ENCODE peak calls at places on chromosomes 11 and 22, in seven cellular contexts. E is SK-N-SH, G is HCT116, F is K562, M is HepG2, L is H1, C is GM12878. H is an unnamed sample.

GRCh38 chr11:86174101-86175046 is 70.2 kb upstream of the EED start:
- DNase-seq in E (peak; percentile 46), G (no peak), F (peak; percentile 76), M (peak; percentile 61), L (no peak), C (no peak), H (no peak)

GRCh38 chr11:36075053-36075452 is 131.2 kb downstream of the LDLRAD3 start:
- DNase-seq in E (no peak), G (no peak), F (no peak), M (no peak), L (no peak), C (no peak), H (no peak)

GRCh38 chr11:134252539-134253188 is 488 bp downstream of the THYN1 start:
- DNase-seq in E (peak; percentile 60), G (no peak), F (no peak), M (no peak), L (no peak), C (no peak), H (no peak)

GRCh38 chr11:44709281-44709562 is 17.5 kb upstream of the TSPAN18 start:
- DNase-seq in E (no peak), G (peak; percentile 29), F (no peak), M (peak; percentile 74), L (no peak), C (no peak), H (no peak)

GRCh38 chr11:69434341-69434960 is 47.0 kb upstream of the LINC01488 start:
- DNase-seq in E (no peak), G (no peak), F (no peak), M (no peak), L (no peak), C (no peak), H (peak; percentile 84)

GRCh38 chr11:1553808-1554594 is 18.1 kb downstream of the DUSP8 start:
- DNase-seq in E (no peak), G (no peak), F (no peak), M (no peak), L (no peak), C (no peak), H (no peak)

GRCh38 chr22:23685205-23685784 is 5.5 kb upstream of the RGL4 start:
- DNase-seq in E (no peak), G (no peak), F (peak; percentile 28), M (no peak), L (no peak), C (no peak), H (no peak)

GRCh38 chr22:17972385-17973181 is 51.8 kb downstream of the MICAL3 start:
- DNase-seq in E (no peak), G (no peak), F (no peak), M (peak; percentile 84), L (no peak), C (no peak), H (no peak)

GRCh38 chr11:36577859-36578258 is 10.1 kb downstream of the RAG1 start:
- DNase-seq in E (no peak), G (no peak), F (no peak), M (no peak), L (no peak), C (no peak), H (no peak)

GRCh38 chr11:68542617-68543016 is 82.1 kb downstream of the PPP6R3 start:
- DNase-seq in E (no peak), G (no peak), F (no peak), M (no peak), L (no peak), C (no peak), H (no peak)

GRCh38 chr11:79678780-79679468 is 238.1 kb upstream of the TENM4 start:
- DNase-seq in E (peak; percentile 54), G (no peak), F (no peak), M (no peak), L (no peak), C (no peak), H (peak; percentile 70)

GRCh38 chr11:19868281-19868821 is 155.7 kb downstream of the NAV2 start:
- DNase-seq in E (peak; percentile 31), G (no peak), F (no peak), M (no peak), L (no peak), C (no peak), H (no peak)

GRCh38 chr22:25083414-25084166 is 116.1 kb upstream of the CRYBB3 start:
- DNase-seq in E (peak; percentile 30), G (no peak), F (no peak), M (peak; percentile 88), L (no peak), C (no peak), H (no peak)

GRCh38 chr11:120956710-120957500 is 67.0 kb upstream of the TBCEL start:
- DNase-seq in E (peak; percentile 53), G (no peak), F (no peak), M (no peak), L (no peak), C (no peak), H (peak; percentile 56)

GRCh38 chr11:20259506-20259905 is 99.2 kb upstream of the DBX1 start:
- DNase-seq in E (no peak), G (no peak), F (no peak), M (no peak), L (no peak), C (no peak), H (no peak)

GRCh38 chr11:24226606-24227005 is 270.2 kb upstream of the LUZP2 start:
- DNase-seq in E (no peak), G (no peak), F (no peak), M (peak; percentile 4), L (no peak), C (no peak), H (no peak)

GRCh38 chr22:38505595-38506117 is 455 bp downstream of the DDX17 start:
- DNase-seq in E (peak; percentile 75), G (no peak), F (peak; percentile 81), M (no peak), L (no peak), C (no peak), H (no peak)

GRCh38 chr11:119384332-119384731 is 2.8 kb upstream of the USP2 start:
- DNase-seq in E (no peak), G (no peak), F (peak; percentile 3), M (no peak), L (no peak), C (no peak), H (no peak)

GRCh38 chr11:11844272-11844671 is 2.5 kb downstream of the USP47 start:
- DNase-seq in E (no peak), G (no peak), F (no peak), M (no peak), L (no peak), C (no peak), H (no peak)

GRCh38 chr11:6618117-6619020 is 853 bp downstream of the TPP1 start:
- DNase-seq in E (no peak), G (no peak), F (peak; percentile 77), M (peak; percentile 44), L (no peak), C (no peak), H (no peak)

GRCh38 chr11:125072210-125072960 is 9.3 kb downstream of the SLC37A2 start:
- DNase-seq in E (no peak), G (no peak), F (no peak), M (peak; percentile 45), L (no peak), C (peak; percentile 91), H (no peak)

GRCh38 chr11:19393941-19394340 is 153.2 kb upstream of the E2F8 start:
- DNase-seq in E (no peak), G (no peak), F (no peak), M (no peak), L (no peak), C (no peak), H (no peak)

GRCh38 chr22:49784987-49785614 is 42.6 kb downstream of the BRD1 start:
- DNase-seq in E (no peak), G (no peak), F (no peak), M (no peak), L (no peak), C (no peak), H (no peak)

GRCh38 chr11:111977141-111978027 is 40.2 kb downstream of the DIXDC1 start:
- DNase-seq in E (peak; percentile 90), G (no peak), F (no peak), M (no peak), L (no peak), C (no peak), H (no peak)

GRCh38 chr22:47056776-47057470 is 294.5 kb downstream of the TBC1D22A start:
- DNase-seq in E (no peak), G (no peak), F (no peak), M (no peak), L (no peak), C (no peak), H (no peak)

GRCh38 chr11:64304316-64305072 is 830 bp upstream of the ESRRA start:
- DNase-seq in E (peak; percentile 88), G (peak; percentile 80), F (peak; percentile 71), M (peak; percentile 80), L (peak; percentile 86), C (peak; percentile 78), H (peak; percentile 95)

GRCh38 chr11:64305691-64306562 is 603 bp downstream of the ESRRA start:
- DNase-seq in E (peak; percentile 73), G (peak; percentile 39), F (peak; percentile 79), M (peak; percentile 77), L (no peak), C (no peak), H (peak; percentile 58)

GRCh38 chr11:64305075-64305690 is at the start of gene ESRRA:
- DNase-seq in E (peak; percentile 100), G (peak; percentile 96), F (peak; percentile 95), M (peak; percentile 97), L (peak; percentile 99), C (peak; percentile 94), H (peak; percentile 98)

GRCh38 chr11:64303109-64304031 is 2.0 kb upstream of the ESRRA start:
- DNase-seq in E (no peak), G (no peak), F (no peak), M (no peak), L (no peak), C (no peak), H (no peak)

DNA sequence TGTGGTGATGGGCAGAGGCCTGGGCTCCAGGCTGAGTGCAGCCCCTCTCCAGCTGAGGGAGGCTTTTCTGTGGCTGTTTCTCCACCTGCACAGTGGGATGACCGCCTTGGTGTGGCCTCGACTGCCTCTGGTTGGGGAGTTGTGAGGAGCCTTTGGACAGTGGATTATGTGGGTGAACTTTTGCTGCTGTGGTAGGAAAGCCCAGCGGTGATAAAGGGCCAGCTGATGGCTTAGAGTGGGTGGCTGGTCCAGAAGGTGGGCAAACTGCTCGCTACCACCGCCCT is 1.4 kb upstream of the ESRRA start:
- DNase-seq in E (no peak), G (no peak), F (no peak), M (no peak), L (no peak), C (no peak), H (no peak)
- TF ChIP-seq YY1 in E (no peak), G (no peak), F (no peak), M (no peak), L (no peak), C (no peak), H (no peak)

GRCh38 chr22:36336246-36337182 is 51.3 kb downstream of the MYH9 start:
- DNase-seq in E (no peak), G (no peak), F (no peak), M (no peak), L (no peak), C (no peak), H (no peak)
- H3K4me1 ChIP-seq in E (peaks cover 84% of the 10 kb centered on the region), G (peaks cover 56% of the 10 kb centered on the region), F (peaks cover 38% of the 10 kb centered on the region), M (peaks cover 36% of the 10 kb centered on the region), L (peaks cover 4% of the 10 kb centered on the region), C (peaks cover 31% of the 10 kb centered on the region), H (peaks cover 7% of the 10 kb centered on the region)

GRCh38 chr11:117314840-117315239 is 1.2 kb downstream of the BACE1 start:
- DNase-seq in E (peak; percentile 62), G (no peak), F (peak; percentile 53), M (no peak), L (no peak), C (no peak), H (no peak)
- TF ChIP-seq YY1 in E (no peak), G (no peak), F (no peak), M (no peak), L (no peak), C (no peak), H (no peak)

GRCh38 chr11:129460714-129461113 is 85.1 kb downstream of the BARX2 start:
- DNase-seq in E (no peak), G (no peak), F (no peak), M (peak; percentile 53), L (no peak), C (no peak), H (no peak)
- H3K4me1 ChIP-seq in E (no peaks in the 10 kb centered on the region), G (peaks cover 6% of the 10 kb centered on the region), F (no peaks in the 10 kb centered on the region), M (peaks cover 17% of the 10 kb centered on the region), L (peaks cover 2% of the 10 kb centered on the region), C (no peaks in the 10 kb centered on the region), H (no peaks in the 10 kb centered on the region)

H was measured in NT2/D1.